ENCODE peak calls at places on chromosome X, in nine cellular contexts. J is RWPE2, L is suprapubic skin, M is upper lobe of right lung, F is foreskin fibroblast, R is sigmoid colon, S is CD14-positive monocyte, I is endothelial cell of umbilical vein, T is body of pancreas. O is an unnamed sample.
A peak's percentile ranks its signal among the peaks of the same experiment; 100 is the strongest.

GRCh38 chrX:108516184-108516583 is 76.5 kb downstream of the COL4A5 start:
- DNase-seq in J (no peak), L (no peak), M (no peak), F (peak; percentile 2), R (no peak), S (no peak), I (peak; percentile 45), T (no peak), O (no peak)

GRCh38 chrX:20681691-20682090 is 415.0 kb upstream of the RPS6KA3 start:
- DNase-seq in J (no peak), L (no peak), M (no peak), F (no peak), R (no peak), S (no peak), I (no peak), T (no peak), O (no peak)

GRCh38 chrX:146907391-146908240 is 93.1 kb upstream of the CXorf51A start:
- DNase-seq in J (no peak), L (no peak), M (no peak), F (no peak), R (no peak), S (no peak), I (no peak), T (no peak), O (peak; percentile 58)

GRCh38 chrX:70664726-70665125 is 220.1 kb downstream of the DLG3 start:
- DNase-seq in J (no peak), L (no peak), M (no peak), F (peak; percentile 2), R (no peak), S (no peak), I (peak; percentile 13), T (peak; percentile 24), O (no peak)

GRCh38 chrX:38172596-38172995 is 48.1 kb downstream of the SRPX start:
- DNase-seq in J (no peak), L (no peak), M (no peak), F (no peak), R (no peak), S (no peak), I (no peak), T (no peak), O (no peak)

GRCh38 chrX:65706041-65706828 is 38.8 kb downstream of the MSN start:
- DNase-seq in J (peak; percentile 48), L (no peak), M (no peak), F (peak; percentile 89), R (no peak), S (no peak), I (peak; percentile 76), T (peak; percentile 15), O (no peak)

GRCh38 chrX:135411893-135412292 is 9.9 kb upstream of the SMIM10L2A start:
- DNase-seq in J (no peak), L (no peak), M (no peak), F (peak; percentile 35), R (no peak), S (no peak), I (no peak), T (peak; percentile 25), O (no peak)

GRCh38 chrX:108156082-108156481 is 64.5 kb downstream of the ATG4A start:
- DNase-seq in J (no peak), L (no peak), M (no peak), F (no peak), R (no peak), S (no peak), I (no peak), T (no peak), O (no peak)

GRCh38 chrX:679161-679979 is 48.8 kb downstream of the SHOX start:
- DNase-seq in J (no peak), L (no peak), M (no peak), F (no peak), R (no peak), S (no peak), I (no peak), T (no peak), O (no peak)

GRCh38 chrX:102832661-102833060 is 104.4 kb upstream of the RAB40AL start:
- DNase-seq in J (no peak), L (no peak), M (no peak), F (peak; percentile 33), R (no peak), S (no peak), I (no peak), T (peak; percentile 5), O (no peak)

DNA sequence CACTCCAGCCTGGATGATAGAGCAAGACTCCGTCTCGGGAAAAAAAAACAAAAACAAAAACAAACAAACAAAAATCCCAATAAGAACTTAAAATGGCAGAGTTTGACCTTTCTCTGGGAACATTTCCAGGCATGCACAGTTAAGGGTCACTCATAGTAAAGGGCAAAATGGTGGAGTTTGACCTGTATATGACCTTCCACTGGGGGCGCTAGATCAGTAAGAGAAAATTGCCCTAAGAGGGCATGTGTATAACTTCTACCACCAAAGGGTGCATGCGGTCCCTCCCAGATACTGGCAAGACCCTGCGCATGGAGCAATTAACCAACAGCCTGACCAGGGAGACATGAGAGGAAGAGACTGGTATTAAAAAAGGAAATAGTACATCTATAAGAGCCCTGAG is 177.2 kb downstream of the MOSPD2 start:
- DNase-seq in J (no peak), L (no peak), M (no peak), F (no peak), R (no peak), S (no peak), I (no peak), T (no peak), O (no peak)
- TF ChIP-seq CTCF in J (no peak), L (no peak), M (no peak), F (no peak), R (no peak), S (no peak), I (no peak), T (no peak), O (no peak)

GRCh38 chrX:140088438-140088837 is 123.1 kb upstream of the CXorf66 start:
- DNase-seq in J (no peak), L (no peak), M (no peak), F (no peak), R (no peak), S (no peak), I (no peak), T (no peak), O (no peak)

GRCh38 chrX:140087865-140088264 is 122.5 kb upstream of the CXorf66 start:
- DNase-seq in J (no peak), L (no peak), M (no peak), F (no peak), R (no peak), S (no peak), I (no peak), T (no peak), O (no peak)

GRCh38 chrX:140090800-140091275 is 125.5 kb upstream of the CXorf66 start:
- DNase-seq in J (no peak), L (no peak), M (no peak), F (no peak), R (no peak), S (no peak), I (no peak), T (no peak), O (no peak)

GRCh38 chrX:140092121-140092520 is 126.8 kb upstream of the CXorf66 start:
- DNase-seq in J (peak; percentile 22), L (no peak), M (no peak), F (no peak), R (no peak), S (no peak), I (no peak), T (no peak), O (peak; percentile 83)

GRCh38 chrX:140091276-140091886 is 126.1 kb upstream of the CXorf66 start:
- DNase-seq in J (no peak), L (no peak), M (peak; percentile 67), F (no peak), R (peak; percentile 60), S (peak; percentile 45), I (no peak), T (peak; percentile 31), O (peak; percentile 90)
- TF ChIP-seq CTCF in J (no peak), L (no peak), M (no peak), F (no peak), R (no peak), S (no peak), I (no peak), T (no peak), O (no peak)

DNA sequence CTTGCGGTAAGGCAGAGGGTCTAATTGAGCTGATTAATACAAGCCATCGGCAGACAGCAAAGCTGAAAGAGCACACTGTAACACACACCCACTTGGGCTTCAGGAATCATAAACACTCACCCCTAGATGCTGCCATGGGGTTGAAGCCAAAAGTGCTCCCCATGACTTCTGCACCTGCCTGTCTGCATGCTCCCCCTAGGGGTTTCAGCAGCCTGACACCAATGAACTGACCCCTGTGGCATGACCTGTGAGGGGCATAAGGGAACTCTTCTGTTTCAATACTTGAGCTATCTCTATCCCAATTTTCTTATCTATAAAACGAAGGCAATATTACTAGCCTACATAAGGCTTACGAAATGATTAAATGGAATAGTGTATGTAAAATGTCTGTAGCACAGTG is 23.0 kb upstream of the IL13RA2 start:
- DNase-seq in J (no peak), L (no peak), M (no peak), F (no peak), R (no peak), S (no peak), I (no peak), T (no peak), O (no peak)
- TF ChIP-seq CTCF in J (no peak), L (no peak), M (no peak), F (no peak), R (no peak), S (no peak), I (no peak), T (no peak), O (no peak)

GRCh38 chrX:2934715-2935363 is 5.7 kb upstream of the ARSD start:
- DNase-seq in J (no peak), L (no peak), M (no peak), F (no peak), R (no peak), S (no peak), I (no peak), T (no peak), O (no peak)
- TF ChIP-seq CTCF in J (no peak), L (no peak), M (no peak), F (peak; percentile 4), R (no peak), S (no peak), I (no peak), T (no peak), O (no peak)

DNA sequence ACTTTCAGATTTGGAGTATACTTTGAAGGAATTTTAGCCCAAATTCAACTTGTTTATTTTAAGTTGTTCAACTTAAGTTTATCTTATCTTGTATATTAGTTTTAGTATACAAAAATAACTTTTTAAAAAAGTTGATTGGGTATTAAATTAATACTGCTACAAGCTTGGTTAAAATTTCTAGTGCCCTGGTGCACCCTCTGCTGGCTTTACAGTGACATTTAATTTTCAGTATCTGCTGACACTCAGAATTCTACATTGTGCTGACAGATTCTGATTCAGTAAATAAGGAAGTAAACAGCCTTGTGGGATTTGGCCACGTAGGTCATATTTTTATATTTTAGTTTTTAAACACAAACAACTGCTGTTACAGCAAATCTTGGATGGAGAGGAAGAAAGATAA is 2.9 kb downstream of the EDA start:
- DNase-seq in J (no peak), L (no peak), M (no peak), F (no peak), R (no peak), S (no peak), I (peak; percentile 4), T (peak; percentile 30), O (no peak)
- TF ChIP-seq CTCF in J (peak; percentile 47), L (peak; percentile 39), M (peak; percentile 46), F (peak; percentile 5), R (peak; percentile 13), S (peak; percentile 11), I (no peak), T (peak; percentile 30), O (peak; percentile 77)

O was measured in chondrocyte.